ENCODE peak calls at places on chromosomes 13 and 19, in five cellular contexts. A is 8988T; J is testis; I is lower leg skin; S is activated CD4-positive, alpha-beta T cell treated with anti-CD3 and anti-CD28 coated beads for 48 hours. U is an unnamed sample.

GRCh38 chr13:74144269-74144668 is 10.1 kb upstream of the KLF12 start:
- DNase-seq in A (no peak), J (no peak), I (no peak), S (no peak), U (no peak)

GRCh38 chr19:15551183-15552004 is 43.1 kb downstream of the CYP4F22 start:
- DNase-seq in A (peak), J (peak), I (no peak), S (peak), U (no peak)

GRCh38 chr19:18503971-18504885 is 17.6 kb downstream of the ELL start:
- DNase-seq in A (no peak), J (no peak), I (no peak), S (no peak), U (no peak)

GRCh38 chr13:79448413-79448812 is 32.5 kb upstream of the NDFIP2 start:
- DNase-seq in A (no peak), J (no peak), I (no peak), S (no peak), U (no peak)

GRCh38 chr19:42175952-42176648 is 41.4 kb downstream of the DEDD2 start:
- DNase-seq in A (no peak), J (peak), I (no peak), S (no peak), U (no peak)

GRCh38 chr19:9913237-9914000 is 22.9 kb downstream of the OLFM2 start:
- DNase-seq in A (peak), J (peak), I (no peak), S (no peak), U (no peak)

GRCh38 chr19:6735181-6735891 is 2.0 kb downstream of the GPR108 start:
- DNase-seq in A (no peak), J (no peak), I (no peak), S (no peak), U (no peak)

GRCh38 chr13:94764576-94765321 is 52.4 kb upstream of the SOX21 start:
- DNase-seq in A (no peak), J (no peak), I (no peak), S (peak), U (no peak)

GRCh38 chr19:47755762-47756626 is 10.6 kb downstream of the NOP53 start:
- DNase-seq in A (no peak), J (no peak), I (no peak), S (no peak), U (no peak)

GRCh38 chr13:45393941-45394570 is 24.1 kb downstream of the SLC25A30 start:
- DNase-seq in A (peak), J (peak), I (no peak), S (peak), U (peak)

GRCh38 chr19:12676928-12677327 is 4.8 kb downstream of the DHPS start:
- DNase-seq in A (no peak), J (no peak), I (no peak), S (no peak), U (no peak)

GRCh38 chr19:3450796-3451411 is 29.4 kb downstream of the SMIM24 start:
- DNase-seq in A (no peak), J (peak), I (peak), S (no peak), U (peak)

GRCh38 chr13:111372651-111373425 is 52.4 kb downstream of the TEX29 start:
- DNase-seq in A (no peak), J (no peak), I (no peak), S (no peak), U (no peak)

GRCh38 chr13:23087884-23088283 is 92.9 kb upstream of the SGCG start:
- DNase-seq in A (peak), J (peak), I (no peak), S (peak), U (no peak)

GRCh38 chr13:21434588-21434987 is 24.5 kb downstream of the ZDHHC20 start:
- DNase-seq in A (no peak), J (no peak), I (no peak), S (no peak), U (peak)

GRCh38 chr19:54612428-54612827 is 17.9 kb upstream of the LILRB1 start:
- DNase-seq in A (no peak), J (no peak), I (no peak), S (no peak), U (no peak)

GRCh38 chr19:51327066-51327985 is 14.6 kb downstream of the VSIG10L start:
- DNase-seq in A (no peak), J (peak), I (no peak), S (peak), U (peak)

GRCh38 chr13:40389081-40389641 is 277.3 kb downstream of the FOXO1 start:
- DNase-seq in A (no peak), J (no peak), I (no peak), S (peak), U (no peak)

GRCh38 chr19:58317481-58318072 is 9.2 kb upstream of the ZSCAN22 start:
- DNase-seq in A (no peak), J (no peak), I (no peak), S (no peak), U (no peak)

GRCh38 chr13:28744656-28745055 is 25.9 kb upstream of the SLC46A3 start:
- DNase-seq in A (no peak), J (no peak), I (no peak), S (no peak), U (no peak)

GRCh38 chr13:46668302-46668720 is 115.3 kb downstream of the LRCH1 start:
- DNase-seq in A (no peak), J (peak), I (peak), S (peak), U (peak)

GRCh38 chr19:57570707-57571106 is 8.0 kb downstream of the ZNF416 start:
- DNase-seq in A (no peak), J (no peak), I (no peak), S (no peak), U (no peak)

GRCh38 chr13:46665630-46666482 is 112.9 kb downstream of the LRCH1 start:
- DNase-seq in A (no peak), J (no peak), I (no peak), S (no peak), U (no peak)

GRCh38 chr13:88281846-88282245 is 610.7 kb downstream of the SLITRK5 start:
- DNase-seq in A (no peak), J (no peak), I (no peak), S (no peak), U (peak)

GRCh38 chr19:31154021-31154420 is 195.2 kb downstream of the TSHZ3 start:
- DNase-seq in A (no peak), J (no peak), I (no peak), S (no peak), U (peak)

U was measured in fibroblast of gingiva.